ENCODE peak calls at places on chromosomes 13 and 19, in four cellular contexts. D is occipital lobe, F is NB4, J is nephron progenitor cell. Q is an unnamed sample.

GRCh38 chr13:36101157-36101556 is 30.0 kb downstream of the DCLK1 start:
- DNase-seq in D (no peak), J (no peak), F (no peak), Q (no peak)

GRCh38 chr13:112586334-112586733 is 1.6 kb downstream of the TUBGCP3 start:
- DNase-seq in F (peak), J (no peak), D (no peak), Q (no peak)

GRCh38 chr19:1449467-1450442 is at the start of gene APC2:
- DNase-seq in J (peak), F (no peak), D (peak), Q (peak)

GRCh38 chr19:45884682-45885555 is 1.0 kb downstream of the IRF2BP1 start:
- DNase-seq in F (peak), J (peak), D (no peak), Q (peak)

GRCh38 chr13:32125746-32126145 is 94.2 kb downstream of the FRY start:
- DNase-seq in F (peak), D (no peak), J (no peak), Q (no peak)

GRCh38 chr19:6890938-6891337 is 3.6 kb downstream of the ADGRE1 start:
- DNase-seq in J (no peak), F (peak), D (no peak), Q (no peak)

GRCh38 chr13:90918551-90918950 is 428.9 kb upstream of the MIR17HG start:
- DNase-seq in F (no peak), D (no peak), J (no peak), Q (no peak)

GRCh38 chr13:112765734-112766133 is 75.9 kb downstream of the ATP11A start:
- DNase-seq in J (no peak), D (no peak), F (no peak), Q (no peak)

GRCh38 chr13:31172535-31172934 is 10.8 kb upstream of the HSPH1 start:
- DNase-seq in J (no peak), F (no peak), D (no peak), Q (no peak)

GRCh38 chr19:4694211-4694987 is 24.3 kb upstream of the MYDGF start:
- DNase-seq in J (no peak), D (peak), F (peak), Q (no peak)

GRCh38 chr19:10420444-10421239 is at the start of gene PDE4A:
- DNase-seq in F (peak), D (no peak), J (peak), Q (peak)

GRCh38 chr13:27978301-27978968 is 9.3 kb upstream of the CDX2 start:
- DNase-seq in J (peak), F (no peak), D (no peak), Q (peak)

GRCh38 chr19:55113570-55114039 is 3.8 kb downstream of the PPP1R12C start:
- DNase-seq in F (no peak), D (peak), J (peak), Q (peak)

GRCh38 chr13:49400755-49401659 is 42.9 kb downstream of the CAB39L start:
- DNase-seq in D (peak), J (no peak), F (peak), Q (no peak)

GRCh38 chr13:25248071-25248470 is 39.2 kb downstream of the MTMR6 start:
- DNase-seq in F (peak), J (no peak), D (no peak), Q (no peak)

GRCh38 chr13:59696229-59696628 is 467.5 kb downstream of the DIAPH3 start:
- DNase-seq in F (no peak), D (no peak), J (no peak), Q (no peak)

GRCh38 chr13:44455781-44456180 is 82.2 kb downstream of the SERP2 start:
- DNase-seq in J (no peak), D (no peak), F (no peak), Q (no peak)

GRCh38 chr13:44373247-44373600 is 400 bp upstream of the SERP2 start:
- DNase-seq in J (no peak), F (no peak), D (no peak), Q (no peak)

GRCh38 chr19:35458821-35459391 is 10.8 kb downstream of the FFAR2 start:
- DNase-seq in D (no peak), F (peak), J (no peak), Q (no peak)

GRCh38 chr19:47819841-47820244 is 1.9 kb upstream of the CRX start:
- DNase-seq in J (peak), F (no peak), D (no peak), Q (no peak)

GRCh38 chr13:111370147-111370546 is 49.7 kb downstream of the TEX29 start:
- DNase-seq in D (no peak), F (no peak), J (no peak), Q (no peak)

GRCh38 chr19:3361384-3362216 is 4.8 kb upstream of the NFIC start:
- DNase-seq in F (no peak), D (no peak), J (no peak), Q (no peak)

GRCh38 chr19:43618921-43619261 is 538 bp downstream of the ZNF428 start:
- DNase-seq in D (no peak), J (no peak), F (peak), Q (peak)

GRCh38 chr13:113970810-113971470 is 2.9 kb downstream of the C13orf46 start:
- DNase-seq in J (no peak), D (no peak), F (no peak), Q (no peak)

GRCh38 chr19:29941828-29942403 is at the start of gene URI1:
- DNase-seq in D (peak), J (peak), F (peak), Q (peak)

GRCh38 chr13:94411747-94412146 is 67.7 kb downstream of the DCT start:
- DNase-seq in F (no peak), J (no peak), D (no peak), Q (no peak)

GRCh38 chr13:19817510-19818158 is 34.9 kb upstream of the PSPC1 start:
- DNase-seq in D (no peak), J (no peak), F (no peak), Q (no peak)

GRCh38 chr13:21175656-21176194 is 627 bp downstream of the SKA3 start:
- DNase-seq in J (no peak), F (no peak), D (no peak), Q (no peak)

GRCh38 chr19:36579255-36579654 is 6.2 kb upstream of the ZNF529 start:
- DNase-seq in F (no peak), D (no peak), J (no peak), Q (no peak)

GRCh38 chr13:76882431-76882830 is 3.8 kb downstream of the KCTD12 start:
- DNase-seq in D (no peak), F (peak), J (no peak), Q (no peak)

Q was measured in glutamatergic neuron.